ENCODE peak calls at places on chromosomes 2 and 18, in five cellular contexts. One of them, this sample, is unnamed.
A peak's percentile ranks its signal among the peaks of the same experiment; 100 is the strongest.

GRCh38 chr2:226791487-226792081 is 8.0 kb downstream of the IRS1 start:
- DNase-seq in osteocyte: peak; percentile 95
- DNase-seq in mesothelial cell of epicardium: peak; percentile 86
- DNase-seq in right atrium auricular region: peak; percentile 86
- DNase-seq in tibial artery: peak; percentile 94
- DNase-seq in this sample: peak; percentile 97

GRCh38 chr2:236871500-236872001 is 214.1 kb upstream of the COPS8 start:
- DNase-seq in osteocyte: peak; percentile 82
- DNase-seq in mesothelial cell of epicardium: no peak
- DNase-seq in right atrium auricular region: peak; percentile 75
- DNase-seq in tibial artery: peak; percentile 81
- DNase-seq in this sample: peak; percentile 75

GRCh38 chr2:105329561-105330495 is at the start of gene TGFBRAP1:
- DNase-seq in osteocyte: no peak
- DNase-seq in mesothelial cell of epicardium: no peak
- DNase-seq in right atrium auricular region: no peak
- DNase-seq in tibial artery: peak; percentile 71
- DNase-seq in this sample: no peak

GRCh38 chr2:109226612-109227011 is 97.6 kb downstream of the SH3RF3 start:
- DNase-seq in osteocyte: no peak
- DNase-seq in mesothelial cell of epicardium: no peak
- DNase-seq in right atrium auricular region: peak; percentile 34
- DNase-seq in tibial artery: no peak
- DNase-seq in this sample: peak; percentile 68

GRCh38 chr2:157329524-157329923 is 3.9 kb upstream of the ERMN start:
- DNase-seq in osteocyte: no peak
- DNase-seq in mesothelial cell of epicardium: no peak
- DNase-seq in right atrium auricular region: no peak
- DNase-seq in tibial artery: no peak
- DNase-seq in this sample: no peak

GRCh38 chr2:134276381-134277172 is 22.7 kb downstream of the MGAT5 start:
- DNase-seq in osteocyte: no peak
- DNase-seq in mesothelial cell of epicardium: no peak
- DNase-seq in right atrium auricular region: no peak
- DNase-seq in tibial artery: no peak
- DNase-seq in this sample: no peak

GRCh38 chr2:7203056-7203467 is 285.9 kb downstream of the RNF144A start:
- DNase-seq in osteocyte: no peak
- DNase-seq in mesothelial cell of epicardium: no peak
- DNase-seq in right atrium auricular region: peak; percentile 76
- DNase-seq in tibial artery: no peak
- DNase-seq in this sample: peak; percentile 43

GRCh38 chr2:221494556-221494955 is 77.5 kb downstream of the EPHA4 start:
- DNase-seq in osteocyte: no peak
- DNase-seq in mesothelial cell of epicardium: no peak
- DNase-seq in right atrium auricular region: no peak
- DNase-seq in tibial artery: no peak
- DNase-seq in this sample: no peak

GRCh38 chr2:207746131-207746530 is 23.6 kb downstream of the FZD5 start:
- DNase-seq in osteocyte: no peak
- DNase-seq in mesothelial cell of epicardium: peak; percentile 23
- DNase-seq in right atrium auricular region: no peak
- DNase-seq in tibial artery: no peak
- DNase-seq in this sample: no peak

GRCh38 chr2:177296047-177296446 is 31.5 kb upstream of the NFE2L2 start:
- DNase-seq in osteocyte: no peak
- DNase-seq in mesothelial cell of epicardium: no peak
- DNase-seq in right atrium auricular region: no peak
- DNase-seq in tibial artery: no peak
- DNase-seq in this sample: no peak
- TF ChIP-seq CTCF in osteocyte: peak; percentile 56
- TF ChIP-seq CTCF in mesothelial cell of epicardium: no peak
- TF ChIP-seq CTCF in right atrium auricular region: no peak
- TF ChIP-seq CTCF in tibial artery: peak; percentile 34
- TF ChIP-seq CTCF in this sample: no peak

GRCh38 chr2:20677301-20678176 is 10.6 kb downstream of the GDF7 start:
- DNase-seq in osteocyte: no peak
- DNase-seq in mesothelial cell of epicardium: no peak
- DNase-seq in right atrium auricular region: no peak
- DNase-seq in tibial artery: no peak
- DNase-seq in this sample: no peak
- TF ChIP-seq CTCF in osteocyte: no peak
- TF ChIP-seq CTCF in mesothelial cell of epicardium: peak; percentile 22
- TF ChIP-seq CTCF in right atrium auricular region: no peak
- TF ChIP-seq CTCF in tibial artery: no peak
- TF ChIP-seq CTCF in this sample: no peak

GRCh38 chr2:54862742-54863141 is 139.3 kb downstream of the EML6 start:
- DNase-seq in osteocyte: no peak
- DNase-seq in mesothelial cell of epicardium: no peak
- DNase-seq in right atrium auricular region: no peak
- DNase-seq in tibial artery: no peak
- DNase-seq in this sample: no peak

GRCh38 chr2:54858021-54858681 is 134.7 kb downstream of the EML6 start:
- DNase-seq in osteocyte: no peak
- DNase-seq in mesothelial cell of epicardium: no peak
- DNase-seq in right atrium auricular region: no peak
- DNase-seq in tibial artery: no peak
- DNase-seq in this sample: no peak

GRCh38 chr2:54862229-54862628 is 138.8 kb downstream of the EML6 start:
- DNase-seq in osteocyte: no peak
- DNase-seq in mesothelial cell of epicardium: no peak
- DNase-seq in right atrium auricular region: no peak
- DNase-seq in tibial artery: no peak
- DNase-seq in this sample: no peak

GRCh38 chr2:54859997-54860701 is 136.7 kb downstream of the EML6 start:
- DNase-seq in osteocyte: no peak
- DNase-seq in mesothelial cell of epicardium: no peak
- DNase-seq in right atrium auricular region: no peak
- DNase-seq in tibial artery: no peak
- DNase-seq in this sample: no peak

GRCh38 chr2:54859416-54859815 is 136.0 kb downstream of the EML6 start:
- DNase-seq in osteocyte: no peak
- DNase-seq in mesothelial cell of epicardium: no peak
- DNase-seq in right atrium auricular region: no peak
- DNase-seq in tibial artery: no peak
- DNase-seq in this sample: no peak
- TF ChIP-seq CTCF in osteocyte: no peak
- TF ChIP-seq CTCF in mesothelial cell of epicardium: no peak
- TF ChIP-seq CTCF in right atrium auricular region: no peak
- TF ChIP-seq CTCF in tibial artery: no peak
- TF ChIP-seq CTCF in this sample: no peak

GRCh38 chr18:2568129-2568528 is 3.2 kb downstream of the METTL4 start:
- DNase-seq in osteocyte: no peak
- DNase-seq in mesothelial cell of epicardium: no peak
- DNase-seq in right atrium auricular region: no peak
- DNase-seq in tibial artery: no peak
- DNase-seq in this sample: no peak
- TF ChIP-seq CTCF in osteocyte: no peak
- TF ChIP-seq CTCF in mesothelial cell of epicardium: no peak
- TF ChIP-seq CTCF in right atrium auricular region: no peak
- TF ChIP-seq CTCF in tibial artery: no peak
- TF ChIP-seq CTCF in this sample: no peak

GRCh38 chr2:126885701-126886121 is 13.0 kb upstream of the TEX51 start:
- DNase-seq in osteocyte: peak; percentile 83
- DNase-seq in mesothelial cell of epicardium: no peak
- DNase-seq in right atrium auricular region: no peak
- DNase-seq in tibial artery: peak; percentile 44
- DNase-seq in this sample: no peak

GRCh38 chr2:126884861-126885481 is 13.7 kb upstream of the TEX51 start:
- DNase-seq in osteocyte: peak; percentile 63
- DNase-seq in mesothelial cell of epicardium: no peak
- DNase-seq in right atrium auricular region: no peak
- DNase-seq in tibial artery: peak; percentile 29
- DNase-seq in this sample: peak; percentile 49

GRCh38 chr2:126887506-126887905 is 11.2 kb upstream of the TEX51 start:
- DNase-seq in osteocyte: peak; percentile 75
- DNase-seq in mesothelial cell of epicardium: no peak
- DNase-seq in right atrium auricular region: no peak
- DNase-seq in tibial artery: peak; percentile 45
- DNase-seq in this sample: no peak

GRCh38 chr2:126886906-126887280 is 11.8 kb upstream of the TEX51 start:
- DNase-seq in osteocyte: peak; percentile 77
- DNase-seq in mesothelial cell of epicardium: no peak
- DNase-seq in right atrium auricular region: no peak
- DNase-seq in tibial artery: peak; percentile 54
- DNase-seq in this sample: no peak

DNA sequence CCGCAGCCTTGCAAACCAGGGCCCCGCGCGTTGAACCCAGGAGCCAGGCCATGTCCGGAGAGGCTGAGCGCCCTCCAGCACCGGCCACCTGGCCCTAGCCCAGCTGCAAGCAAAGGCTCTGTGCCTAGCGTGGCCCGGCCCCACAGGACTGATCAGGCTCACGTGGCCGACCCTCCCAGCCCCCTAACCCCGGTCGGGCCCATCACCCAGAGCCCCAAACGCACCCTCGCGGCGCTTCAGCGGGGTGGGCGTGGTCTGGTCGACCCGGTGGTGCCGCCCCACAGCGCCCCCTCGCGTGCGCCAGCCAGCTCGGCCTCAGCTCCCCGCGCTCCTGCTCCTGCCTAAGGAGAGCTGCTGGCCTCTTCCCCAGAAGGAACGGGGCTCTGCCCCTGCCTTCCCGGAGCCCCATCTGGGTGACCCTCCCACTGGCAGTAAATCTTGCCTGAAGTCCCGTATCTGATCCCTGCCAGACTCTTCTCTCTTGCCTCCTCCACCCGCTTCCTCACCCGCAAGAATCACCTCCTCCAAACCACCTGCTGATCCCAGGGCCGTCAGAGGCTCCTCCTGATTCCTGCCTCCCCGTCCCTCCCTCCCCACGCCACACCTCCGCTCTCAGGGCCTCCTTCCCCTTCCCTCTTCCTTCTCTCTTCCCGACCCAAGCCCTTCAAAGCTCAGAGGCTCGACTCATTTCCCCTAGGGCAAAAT is 12.3 kb upstream of the TEX51 start:
- DNase-seq in osteocyte: peak; percentile 85
- DNase-seq in mesothelial cell of epicardium: peak; percentile 70
- DNase-seq in right atrium auricular region: no peak
- DNase-seq in tibial artery: peak; percentile 64
- DNase-seq in this sample: no peak
- TF ChIP-seq CTCF in osteocyte: peak; percentile 61
- TF ChIP-seq CTCF in mesothelial cell of epicardium: peak; percentile 80
- TF ChIP-seq CTCF in right atrium auricular region: peak; percentile 22
- TF ChIP-seq CTCF in tibial artery: peak; percentile 32
- TF ChIP-seq CTCF in this sample: no peak

GRCh38 chr2:64327510-64328414 is 126.2 kb upstream of the LGALSL start:
- DNase-seq in osteocyte: peak; percentile 68
- DNase-seq in mesothelial cell of epicardium: no peak
- DNase-seq in right atrium auricular region: no peak
- DNase-seq in tibial artery: no peak
- DNase-seq in this sample: peak; percentile 83
- TF ChIP-seq CTCF in osteocyte: peak; percentile 51
- TF ChIP-seq CTCF in mesothelial cell of epicardium: no peak
- TF ChIP-seq CTCF in right atrium auricular region: peak; percentile 12
- TF ChIP-seq CTCF in tibial artery: peak; percentile 68
- TF ChIP-seq CTCF in this sample: no peak

GRCh38 chr2:9570182-9571060 is 14.8 kb upstream of the ADAM17 start:
- DNase-seq in osteocyte: no peak
- DNase-seq in mesothelial cell of epicardium: no peak
- DNase-seq in right atrium auricular region: no peak
- DNase-seq in tibial artery: no peak
- DNase-seq in this sample: no peak
- TF ChIP-seq CTCF in osteocyte: peak; percentile 25
- TF ChIP-seq CTCF in mesothelial cell of epicardium: no peak
- TF ChIP-seq CTCF in right atrium auricular region: no peak
- TF ChIP-seq CTCF in tibial artery: no peak
- TF ChIP-seq CTCF in this sample: no peak

GRCh38 chr2:167964650-167965404 is 282.6 kb downstream of the STK39 start:
- DNase-seq in osteocyte: no peak
- DNase-seq in mesothelial cell of epicardium: no peak
- DNase-seq in right atrium auricular region: no peak
- DNase-seq in tibial artery: no peak
- DNase-seq in this sample: no peak
- TF ChIP-seq CTCF in osteocyte: peak; percentile 61
- TF ChIP-seq CTCF in mesothelial cell of epicardium: no peak
- TF ChIP-seq CTCF in right atrium auricular region: no peak
- TF ChIP-seq CTCF in tibial artery: no peak
- TF ChIP-seq CTCF in this sample: no peak

DNA sequence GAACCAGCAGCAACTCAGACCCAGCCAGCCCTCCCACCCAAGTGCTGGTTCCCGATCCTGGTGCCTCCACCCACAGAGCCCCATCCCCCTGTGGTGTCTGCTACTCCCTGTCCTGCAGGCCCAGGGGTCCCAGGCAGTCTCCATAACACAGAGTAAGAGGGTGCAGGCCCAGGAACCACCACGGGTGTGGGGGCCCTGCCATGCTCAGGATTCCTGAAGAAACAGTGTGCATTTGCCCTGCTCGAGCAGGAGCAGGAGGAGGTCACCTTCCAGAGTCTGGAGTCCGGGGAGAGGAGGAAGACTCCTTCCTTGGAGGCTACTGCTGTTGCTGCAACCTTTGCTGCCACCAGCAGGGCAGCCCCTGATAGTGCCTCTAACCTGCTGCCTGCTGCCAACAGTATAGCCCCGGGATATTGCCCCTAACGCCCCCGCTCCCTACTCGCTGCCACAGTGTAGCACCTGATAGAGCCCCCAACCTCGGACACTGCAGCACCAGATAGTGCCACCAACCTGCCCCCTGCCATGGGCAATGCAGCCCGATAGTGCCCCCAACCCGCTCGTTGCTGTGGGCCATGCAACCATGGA is 46.8 kb upstream of the ANKRD62 start:
- DNase-seq in osteocyte: peak; percentile 78
- DNase-seq in mesothelial cell of epicardium: no peak
- DNase-seq in right atrium auricular region: peak; percentile 16
- DNase-seq in tibial artery: no peak
- DNase-seq in this sample: peak; percentile 9
- TF ChIP-seq CTCF in osteocyte: no peak
- TF ChIP-seq CTCF in mesothelial cell of epicardium: no peak
- TF ChIP-seq CTCF in right atrium auricular region: no peak
- TF ChIP-seq CTCF in tibial artery: no peak
- TF ChIP-seq CTCF in this sample: no peak

DNA sequence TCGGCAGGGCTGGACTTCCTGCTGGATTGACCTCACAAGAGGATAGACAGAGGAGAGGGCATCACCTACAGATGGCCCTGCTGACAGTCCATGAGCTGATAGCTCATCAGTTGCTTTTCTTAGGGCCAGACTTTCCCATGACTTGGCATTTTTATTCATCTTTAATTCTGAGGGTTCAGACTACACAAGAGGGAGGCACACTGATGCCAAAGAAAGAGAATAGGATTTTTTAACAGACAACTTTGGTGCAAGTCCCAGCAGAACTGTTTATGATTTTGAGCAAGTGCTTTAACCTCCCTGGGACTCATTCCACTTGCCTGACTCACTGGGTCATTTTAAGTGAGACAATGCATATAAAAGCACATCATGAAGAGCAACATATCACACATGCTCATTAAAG is 299.2 kb downstream of the INSIG2 start:
- DNase-seq in osteocyte: no peak
- DNase-seq in mesothelial cell of epicardium: no peak
- DNase-seq in right atrium auricular region: no peak
- DNase-seq in tibial artery: no peak
- DNase-seq in this sample: no peak
- TF ChIP-seq CTCF in osteocyte: no peak
- TF ChIP-seq CTCF in mesothelial cell of epicardium: no peak
- TF ChIP-seq CTCF in right atrium auricular region: no peak
- TF ChIP-seq CTCF in tibial artery: no peak
- TF ChIP-seq CTCF in this sample: no peak